ENCODE peak calls at places on chromosomes 2 and 18, in seven cellular contexts. S is T-helper 2 cell; E is NCI-H2029; J is stimulated activated CD4-positive, alpha-beta T cell treated with anti-CD3 and anti-CD28 coated beads, Interleukin-1b, Interleukin-23, amount 100 ng/mL, for 24 hours; D is Right ventricle myocardium superior; V is Daoy; P is amygdala. G is an unnamed sample.

GRCh38 chr2:237909801-237910475 is 50.5 kb downstream of the RAMP1 start:
- DNase-seq in S (no peak), E (no peak), J (no peak), D (no peak), V (no peak), P (no peak), G (no peak)

GRCh38 chr2:127149384-127149783 is 42.4 kb upstream of the BIN1 start:
- DNase-seq in S (no peak), E (no peak), J (no peak), D (no peak), V (peak; percentile 66), P (no peak), G (no peak)

GRCh38 chr18:76722224-76723061 is 99.9 kb upstream of the ZNF236 start:
- DNase-seq in S (no peak), E (no peak), J (no peak), D (no peak), V (no peak), P (no peak), G (no peak)

GRCh38 chr2:100285691-100286090 is 36.6 kb downstream of the LONRF2 start:
- DNase-seq in S (no peak), E (no peak), J (no peak), D (no peak), V (no peak), P (no peak), G (no peak)

GRCh38 chr2:145038041-145038525 is 518.2 kb upstream of the ZEB2 start:
- DNase-seq in S (no peak), E (no peak), J (no peak), D (no peak), V (no peak), P (peak; percentile 85), G (no peak)

GRCh38 chr18:79400591-79401381 is 5.1 kb downstream of the NFATC1 start:
- DNase-seq in S (peak; percentile 39), E (no peak), J (no peak), D (peak; percentile 49), V (no peak), P (no peak), G (peak; percentile 80)

GRCh38 chr18:2963048-2963447 is 49.9 kb downstream of the LPIN2 start:
- DNase-seq in S (no peak), E (no peak), J (no peak), D (no peak), V (no peak), P (no peak), G (no peak)

GRCh38 chr2:150485114-150485870 is 2.2 kb downstream of the RND3 start:
- DNase-seq in S (no peak), E (peak; percentile 56), J (no peak), D (peak; percentile 88), V (peak; percentile 74), P (peak; percentile 49), G (peak; percentile 95)

GRCh38 chr2:239098288-239098970 is 250.5 kb downstream of the TWIST2 start:
- DNase-seq in S (no peak), E (no peak), J (no peak), D (no peak), V (no peak), P (peak; percentile 18), G (no peak)

GRCh38 chr2:620456-621302 is 56.5 kb downstream of the TMEM18 start:
- DNase-seq in S (no peak), E (no peak), J (no peak), D (no peak), V (no peak), P (no peak), G (no peak)

GRCh38 chr18:57027190-57027708 is 119.6 kb upstream of the BOD1L2 start:
- DNase-seq in S (no peak), E (no peak), J (no peak), D (no peak), V (no peak), P (no peak), G (no peak)

GRCh38 chr2:24009680-24010476 is at the start of gene MFSD2B:
- DNase-seq in S (no peak), E (no peak), J (no peak), D (no peak), V (no peak), P (no peak), G (no peak)

GRCh38 chr2:239062743-239063142 is 214.9 kb downstream of the TWIST2 start:
- DNase-seq in S (no peak), E (no peak), J (no peak), D (no peak), V (no peak), P (no peak), G (peak; percentile 66)

GRCh38 chr2:12451726-12452125 is 265.0 kb upstream of the TRIB2 start:
- DNase-seq in S (no peak), E (no peak), J (no peak), D (no peak), V (no peak), P (no peak), G (no peak)

GRCh38 chr2:226531061-226531460 is 268.6 kb downstream of the IRS1 start:
- DNase-seq in S (no peak), E (no peak), J (no peak), D (no peak), V (no peak), P (no peak), G (no peak)

GRCh38 chr2:20955277-20956026 is 88.4 kb downstream of the APOB start:
- DNase-seq in S (no peak), E (no peak), J (no peak), D (no peak), V (no peak), P (no peak), G (no peak)

GRCh38 chr2:158489366-158490112 is 32.8 kb downstream of the PKP4 start:
- DNase-seq in S (no peak), E (no peak), J (no peak), D (no peak), V (no peak), P (no peak), G (no peak)

GRCh38 chr2:85748948-85749875 is 4.6 kb upstream of the ATOH8 start:
- DNase-seq in S (no peak), E (no peak), J (no peak), D (peak; percentile 62), V (no peak), P (no peak), G (peak; percentile 54)

GRCh38 chr2:99031991-99032390 is 96.0 kb upstream of the CRACDL start:
- DNase-seq in S (no peak), E (no peak), J (no peak), D (no peak), V (no peak), P (no peak), G (no peak)

GRCh38 chr2:109089602-109090300 is 39.3 kb upstream of the SH3RF3 start:
- DNase-seq in S (no peak), E (no peak), J (no peak), D (no peak), V (peak; percentile 21), P (no peak), G (no peak)

GRCh38 chr18:80033181-80034067 is 810 bp upstream of the RBFA start:
- DNase-seq in S (no peak), E (no peak), J (peak; percentile 35), D (peak; percentile 91), V (no peak), P (peak; percentile 86), G (no peak)

GRCh38 chr2:189821953-189822748 is 37.9 kb downstream of the PMS1 start:
- DNase-seq in S (no peak), E (no peak), J (no peak), D (no peak), V (no peak), P (no peak), G (no peak)

GRCh38 chr2:18788590-18788989 is 199.2 kb upstream of the NT5C1B start:
- DNase-seq in S (no peak), E (no peak), J (no peak), D (peak; percentile 39), V (peak; percentile 78), P (no peak), G (peak; percentile 84)

GRCh38 chr2:46267616-46268015 is 29.6 kb upstream of the EPAS1 start:
- DNase-seq in S (no peak), E (no peak), J (no peak), D (no peak), V (no peak), P (no peak), G (no peak)

GRCh38 chr2:101349893-101350662 is 37.2 kb downstream of the CREG2 start:
- DNase-seq in S (no peak), E (no peak), J (no peak), D (no peak), V (no peak), P (peak; percentile 80), G (no peak)

GRCh38 chr2:191675807-191676667 is 1.9 kb upstream of the NABP1 start:
- DNase-seq in S (peak; percentile 6), E (no peak), J (no peak), D (peak; percentile 62), V (peak; percentile 28), P (peak; percentile 24), G (peak; percentile 55)

GRCh38 chr2:200130762-200131166 is 175.4 kb downstream of the MAIP1 start:
- DNase-seq in S (no peak), E (no peak), J (no peak), D (no peak), V (peak; percentile 66), P (no peak), G (no peak)

GRCh38 chr2:14773696-14774095 is 141.2 kb downstream of the LRATD1 start:
- DNase-seq in S (no peak), E (no peak), J (no peak), D (no peak), V (no peak), P (no peak), G (no peak)

GRCh38 chr2:204325468-204325867 is 219.8 kb upstream of the PARD3B start:
- DNase-seq in S (peak; percentile 16), E (peak; percentile 23), J (peak; percentile 23), D (no peak), V (peak; percentile 73), P (peak; percentile 74), G (no peak)

GRCh38 chr18:45403341-45404049 is 211.8 kb upstream of the SLC14A2 start:
- DNase-seq in S (no peak), E (no peak), J (no peak), D (no peak), V (no peak), P (no peak), G (no peak)

GRCh38 chr2:209824391-209824790 is 52.8 kb downstream of the UNC80 start:
- DNase-seq in S (no peak), E (no peak), J (no peak), D (no peak), V (no peak), P (no peak), G (no peak)

GRCh38 chr18:13390196-13390595 is 171.6 kb downstream of the LDLRAD4 start:
- DNase-seq in S (no peak), E (no peak), J (no peak), D (no peak), V (no peak), P (no peak), G (peak; percentile 72)

GRCh38 chr2:148876190-148876588 is 1.2 kb downstream of the KIF5C start:
- DNase-seq in S (no peak), E (no peak), J (no peak), D (no peak), V (no peak), P (no peak), G (no peak)

GRCh38 chr2:42171396-42171971 is 2.3 kb downstream of the EML4 start:
- DNase-seq in S (no peak), E (no peak), J (no peak), D (no peak), V (no peak), P (no peak), G (no peak)

GRCh38 chr2:220930542-220931076 is 641.5 kb downstream of the EPHA4 start:
- DNase-seq in S (no peak), E (no peak), J (no peak), D (no peak), V (no peak), P (no peak), G (no peak)

GRCh38 chr18:48179005-48179404 is 230.2 kb downstream of the ZBTB7C start:
- DNase-seq in S (no peak), E (no peak), J (no peak), D (no peak), V (no peak), P (no peak), G (no peak)

GRCh38 chr2:139048017-139048416 is 267.8 kb upstream of the NXPH2 start:
- DNase-seq in S (no peak), E (no peak), J (no peak), D (no peak), V (no peak), P (no peak), G (no peak)

GRCh38 chr2:106566050-106566449 is 78.9 kb downstream of the CD8B2 start:
- DNase-seq in S (no peak), E (peak; percentile 44), J (no peak), D (no peak), V (peak; percentile 62), P (no peak), G (no peak)